ENCODE peak calls at places on chromosomes 1 and 21, in four cellular contexts. H is NCI-H2029; K is activated CD4-positive, alpha-beta T cell treated with anti-CD3 and anti-CD28 coated beads for 48 hours; Z is Panc1. U is an unnamed sample.

GRCh38 chr1:43801203-43801602 is 93.9 kb downstream of the ST3GAL3 start:
- DNase-seq in K (no peak), Z (no peak), H (no peak), U (no peak)

GRCh38 chr1:109254621-109255096 is 5.3 kb downstream of the CELSR2 start:
- DNase-seq in K (no peak), Z (no peak), H (no peak), U (no peak)

GRCh38 chr1:56710646-56711045 is 65.5 kb downstream of the PRKAA2 start:
- DNase-seq in H (no peak), Z (no peak), K (no peak), U (no peak)

GRCh38 chr1:207461649-207462048 is 7.5 kb downstream of the CR2 start:
- DNase-seq in K (no peak), Z (no peak), H (no peak), U (no peak)

GRCh38 chr21:34880401-34880800 is 168.7 kb downstream of the RUNX1 start:
- DNase-seq in Z (no peak), K (no peak), H (no peak), U (no peak)

GRCh38 chr1:202596638-202597037 is 113.6 kb downstream of the SYT2 start:
- DNase-seq in K (no peak), H (no peak), Z (no peak), U (no peak)

GRCh38 chr1:220696863-220697231 is 6.7 kb downstream of the C1orf115 start:
- DNase-seq in K (no peak), H (no peak), Z (no peak), U (no peak)

GRCh38 chr1:83931658-83932253 is 67.2 kb downstream of the TTLL7 start:
- DNase-seq in Z (peak; percentile 56), K (peak; percentile 8), H (peak; percentile 19), U (peak; percentile 18)

GRCh38 chr1:64948905-64949833 is 17.2 kb downstream of the JAK1 start:
- DNase-seq in K (peak; percentile 64), H (no peak), Z (no peak), U (no peak)

GRCh38 chr1:116407033-116407432 is 34.0 kb downstream of the ATP1A1 start:
- DNase-seq in Z (no peak), H (no peak), K (no peak), U (no peak)

GRCh38 chr1:65395887-65396612 is 24.4 kb upstream of the LEPR start:
- DNase-seq in K (no peak), H (peak; percentile 49), Z (no peak), U (no peak)

GRCh38 chr1:245856944-245857531 is 650.0 kb downstream of the SMYD3 start:
- DNase-seq in K (no peak), H (no peak), Z (no peak), U (no peak)

GRCh38 chr1:47333922-47334764 is 553 bp downstream of the CMPK1 start:
- DNase-seq in K (peak; percentile 79), Z (peak; percentile 62), H (peak; percentile 83), U (no peak)

GRCh38 chr1:12771186-12771585 is 2.4 kb upstream of the PRAMEF12 start:
- DNase-seq in H (no peak), Z (no peak), K (no peak), U (no peak)

GRCh38 chr1:205920159-205920558 is 23.1 kb downstream of the SLC26A9 start:
- DNase-seq in K (no peak), Z (no peak), H (peak; percentile 89), U (no peak)

GRCh38 chr1:61201035-61201434 is 118.7 kb downstream of the NFIA start:
- DNase-seq in H (no peak), K (no peak), Z (no peak), U (no peak)

GRCh38 chr1:81179239-81179638 is 621.5 kb upstream of the ADGRL2 start:
- DNase-seq in K (no peak), Z (no peak), H (no peak), U (no peak)

GRCh38 chr1:181139631-181140051 is 51.1 kb downstream of the IER5 start:
- DNase-seq in H (no peak), K (no peak), Z (no peak), U (no peak)

GRCh38 chr1:162373072-162373427 is 3.6 kb downstream of the SPATA46 start:
- DNase-seq in H (no peak), K (no peak), Z (no peak), U (no peak)

GRCh38 chr1:89262643-89263042 is 10.0 kb downstream of the GBP5 start:
- DNase-seq in H (peak; percentile 7), K (no peak), Z (no peak), U (peak; percentile 44)

GRCh38 chr1:19353596-19353995 is 41.5 kb downstream of the SLC66A1 start:
- DNase-seq in Z (no peak), K (no peak), H (peak; percentile 65), U (no peak)

GRCh38 chr21:36246080-36246631 is 73.8 kb upstream of the MORC3 start:
- DNase-seq in H (no peak), Z (no peak), K (no peak), U (no peak)

GRCh38 chr1:118578276-118578675 is 393.2 kb upstream of the SPAG17 start:
- DNase-seq in K (no peak), Z (no peak), H (no peak), U (no peak)

GRCh38 chr1:36664564-36665287 is 182.0 kb upstream of the CSF3R start:
- DNase-seq in K (no peak), H (no peak), Z (no peak), U (no peak)

GRCh38 chr1:78126506-78126905 is 80.7 kb downstream of the GIPC2 start:
- DNase-seq in Z (no peak), H (no peak), K (no peak), U (no peak)

GRCh38 chr1:211735208-211736170 is 60.1 kb upstream of the NEK2 start:
- DNase-seq in Z (peak; percentile 83), K (no peak), H (peak; percentile 53), U (peak; percentile 60)

U was measured in glomerular endothelial cell.